ENCODE peak calls at places on chromosomes 6 and 20, in four cellular contexts. One of them, this sample, is unnamed.

GRCh38 chr6:27811383-27811782 is 100.8 kb downstream of the OR2B2 start:
- DNase-seq in stromal cell of bone marrow: no peak
- DNase-seq in NCI-H748 treated with DMSO at 0.1 percent for 48 hours: no peak
- DNase-seq in NCI-H2107: no peak
- DNase-seq in this sample: no peak

GRCh38 chr6:144012534-144012933 is 4.5 kb upstream of the PLAGL1 start:
- DNase-seq in stromal cell of bone marrow: peak
- DNase-seq in NCI-H2107: no peak
- DNase-seq in NCI-H748 treated with DMSO at 0.1 percent for 48 hours: no peak
- DNase-seq in this sample: no peak

GRCh38 chr6:39724787-39725631 is at the start of gene KIF6:
- DNase-seq in stromal cell of bone marrow: peak
- DNase-seq in NCI-H2107: peak
- DNase-seq in NCI-H748 treated with DMSO at 0.1 percent for 48 hours: peak
- DNase-seq in this sample: peak

GRCh38 chr20:2137552-2138201 is 36.0 kb downstream of the STK35 start:
- DNase-seq in NCI-H2107: no peak
- DNase-seq in stromal cell of bone marrow: peak
- DNase-seq in NCI-H748 treated with DMSO at 0.1 percent for 48 hours: no peak
- DNase-seq in this sample: peak

GRCh38 chr6:51021171-51021570 is 202.5 kb downstream of the TFAP2B start:
- DNase-seq in NCI-H2107: no peak
- DNase-seq in NCI-H748 treated with DMSO at 0.1 percent for 48 hours: no peak
- DNase-seq in stromal cell of bone marrow: no peak
- DNase-seq in this sample: no peak

GRCh38 chr6:149545258-149545753 is 537 bp downstream of the PPIL4 start:
- DNase-seq in NCI-H748 treated with DMSO at 0.1 percent for 48 hours: no peak
- DNase-seq in stromal cell of bone marrow: peak
- DNase-seq in NCI-H2107: no peak
- DNase-seq in this sample: no peak

GRCh38 chr6:20126789-20127653 is 85.2 kb downstream of the MBOAT1 start:
- DNase-seq in NCI-H748 treated with DMSO at 0.1 percent for 48 hours: peak
- DNase-seq in stromal cell of bone marrow: peak
- DNase-seq in NCI-H2107: peak
- DNase-seq in this sample: peak

GRCh38 chr6:166586424-166587156 is at the start of gene RAMACL:
- DNase-seq in stromal cell of bone marrow: no peak
- DNase-seq in NCI-H2107: no peak
- DNase-seq in NCI-H748 treated with DMSO at 0.1 percent for 48 hours: no peak
- DNase-seq in this sample: no peak

GRCh38 chr20:26135325-26136110 is 438.9 kb upstream of the ZNF337 start:
- DNase-seq in stromal cell of bone marrow: no peak
- DNase-seq in NCI-H2107: no peak
- DNase-seq in NCI-H748 treated with DMSO at 0.1 percent for 48 hours: peak
- DNase-seq in this sample: no peak

GRCh38 chr6:35318200-35318844 is 20.7 kb downstream of the DEF6 start:
- DNase-seq in stromal cell of bone marrow: peak
- DNase-seq in NCI-H2107: peak
- DNase-seq in NCI-H748 treated with DMSO at 0.1 percent for 48 hours: peak
- DNase-seq in this sample: peak

GRCh38 chr6:14921878-14922277 is 324.0 kb upstream of the JARID2 start:
- DNase-seq in NCI-H2107: no peak
- DNase-seq in stromal cell of bone marrow: no peak
- DNase-seq in NCI-H748 treated with DMSO at 0.1 percent for 48 hours: no peak
- DNase-seq in this sample: no peak

GRCh38 chr6:51892750-51893149 is 194.7 kb downstream of the PKHD1 start:
- DNase-seq in stromal cell of bone marrow: no peak
- DNase-seq in NCI-H2107: no peak
- DNase-seq in NCI-H748 treated with DMSO at 0.1 percent for 48 hours: no peak
- DNase-seq in this sample: no peak

GRCh38 chr6:42511803-42512422 is 51.9 kb upstream of the UBR2 start:
- DNase-seq in NCI-H748 treated with DMSO at 0.1 percent for 48 hours: no peak
- DNase-seq in stromal cell of bone marrow: peak
- DNase-seq in NCI-H2107: no peak
- DNase-seq in this sample: no peak

GRCh38 chr6:41723178-41723935 is 12.1 kb downstream of the TFEB start:
- DNase-seq in NCI-H2107: peak
- DNase-seq in NCI-H748 treated with DMSO at 0.1 percent for 48 hours: no peak
- DNase-seq in stromal cell of bone marrow: peak
- DNase-seq in this sample: peak

GRCh38 chr6:156808287-156808686 is 31.1 kb downstream of the ARID1B start:
- DNase-seq in NCI-H2107: peak
- DNase-seq in NCI-H748 treated with DMSO at 0.1 percent for 48 hours: peak
- DNase-seq in stromal cell of bone marrow: no peak
- DNase-seq in this sample: no peak

GRCh38 chr6:163191704-163192537 is 222.6 kb upstream of the QKI start:
- DNase-seq in stromal cell of bone marrow: no peak
- DNase-seq in NCI-H748 treated with DMSO at 0.1 percent for 48 hours: no peak
- DNase-seq in NCI-H2107: no peak
- DNase-seq in this sample: no peak

GRCh38 chr6:3884007-3884745 is 35.0 kb downstream of the FAM50B start:
- DNase-seq in stromal cell of bone marrow: peak
- DNase-seq in NCI-H2107: no peak
- DNase-seq in NCI-H748 treated with DMSO at 0.1 percent for 48 hours: no peak
- DNase-seq in this sample: no peak

GRCh38 chr6:33289784-33290315 is 449 bp downstream of the PFDN6 start:
- DNase-seq in NCI-H748 treated with DMSO at 0.1 percent for 48 hours: no peak
- DNase-seq in stromal cell of bone marrow: no peak
- DNase-seq in NCI-H2107: no peak
- DNase-seq in this sample: no peak

GRCh38 chr6:17885079-17885478 is 102.4 kb downstream of the KIF13A start:
- DNase-seq in stromal cell of bone marrow: no peak
- DNase-seq in NCI-H2107: no peak
- DNase-seq in NCI-H748 treated with DMSO at 0.1 percent for 48 hours: no peak
- DNase-seq in this sample: no peak

GRCh38 chr6:14239097-14239496 is 121.5 kb downstream of the CD83 start:
- DNase-seq in NCI-H748 treated with DMSO at 0.1 percent for 48 hours: no peak
- DNase-seq in stromal cell of bone marrow: no peak
- DNase-seq in NCI-H2107: no peak
- DNase-seq in this sample: no peak

GRCh38 chr20:36768768-36769430 is 4.7 kb downstream of the DSN1 start:
- DNase-seq in stromal cell of bone marrow: no peak
- DNase-seq in NCI-H2107: no peak
- DNase-seq in NCI-H748 treated with DMSO at 0.1 percent for 48 hours: no peak
- DNase-seq in this sample: peak

GRCh38 chr20:23585449-23585807 is 17.1 kb upstream of the CST9L start:
- DNase-seq in NCI-H748 treated with DMSO at 0.1 percent for 48 hours: no peak
- DNase-seq in NCI-H2107: no peak
- DNase-seq in stromal cell of bone marrow: no peak
- DNase-seq in this sample: no peak

GRCh38 chr20:17806739-17807441 is 107.1 kb downstream of the BANF2 start:
- DNase-seq in NCI-H2107: no peak
- DNase-seq in NCI-H748 treated with DMSO at 0.1 percent for 48 hours: no peak
- DNase-seq in stromal cell of bone marrow: peak
- DNase-seq in this sample: peak

GRCh38 chr6:5302995-5303622 is 41.8 kb downstream of the FARS2 start:
- DNase-seq in NCI-H2107: peak
- DNase-seq in NCI-H748 treated with DMSO at 0.1 percent for 48 hours: peak
- DNase-seq in stromal cell of bone marrow: no peak
- DNase-seq in this sample: no peak

GRCh38 chr20:62985089-62985778 is 21.5 kb downstream of the BHLHE23 start:
- DNase-seq in NCI-H2107: no peak
- DNase-seq in stromal cell of bone marrow: no peak
- DNase-seq in NCI-H748 treated with DMSO at 0.1 percent for 48 hours: peak
- DNase-seq in this sample: no peak

GRCh38 chr20:44217342-44218092 is 6.9 kb upstream of the OSER1 start:
- DNase-seq in NCI-H748 treated with DMSO at 0.1 percent for 48 hours: peak
- DNase-seq in stromal cell of bone marrow: peak
- DNase-seq in NCI-H2107: no peak
- DNase-seq in this sample: no peak

This sample was measured in GM04504.